ENCODE peak calls at places on chromosomes 5 and 9, in nine cellular contexts. One of them, this sample, is unnamed.

GRCh38 chr9:16197578-16198370 is 644.9 kb downstream of the CCDC171 start:
- DNase-seq in ACHN: no peak
- DNase-seq in GM04504: no peak
- DNase-seq in activated naive CD8-positive, alpha-beta T cell treated with anti-CD3 and anti-CD28 coated beads, Interleukin-2, amount 50 U/mL, for 24 hours: no peak
- DNase-seq in esophagus squamous epithelium: no peak
- DNase-seq in D341Med: no peak
- DNase-seq in GM03348: no peak
- DNase-seq in transverse colon: no peak
- DNase-seq in NCI-H345: no peak
- DNase-seq in this sample: no peak

GRCh38 chr5:93632327-93632726 is 49.3 kb downstream of the NR2F1 start:
- DNase-seq in ACHN: no peak
- DNase-seq in GM04504: no peak
- DNase-seq in activated naive CD8-positive, alpha-beta T cell treated with anti-CD3 and anti-CD28 coated beads, Interleukin-2, amount 50 U/mL, for 24 hours: no peak
- DNase-seq in esophagus squamous epithelium: no peak
- DNase-seq in D341Med: no peak
- DNase-seq in GM03348: no peak
- DNase-seq in transverse colon: no peak
- DNase-seq in NCI-H345: no peak
- DNase-seq in this sample: no peak

GRCh38 chr5:178122346-178122745 is 8.5 kb upstream of the RMND5B start:
- DNase-seq in ACHN: no peak
- DNase-seq in GM04504: no peak
- DNase-seq in activated naive CD8-positive, alpha-beta T cell treated with anti-CD3 and anti-CD28 coated beads, Interleukin-2, amount 50 U/mL, for 24 hours: no peak
- DNase-seq in esophagus squamous epithelium: no peak
- DNase-seq in D341Med: no peak
- DNase-seq in GM03348: no peak
- DNase-seq in transverse colon: no peak
- DNase-seq in NCI-H345: no peak
- DNase-seq in this sample: no peak

GRCh38 chr5:135391123-135391868 is 7.7 kb downstream of the MACROH2A1 start:
- DNase-seq in ACHN: peak; percentile 44
- DNase-seq in GM04504: peak; percentile 71
- DNase-seq in activated naive CD8-positive, alpha-beta T cell treated with anti-CD3 and anti-CD28 coated beads, Interleukin-2, amount 50 U/mL, for 24 hours: no peak
- DNase-seq in esophagus squamous epithelium: no peak
- DNase-seq in D341Med: no peak
- DNase-seq in GM03348: peak; percentile 89
- DNase-seq in transverse colon: no peak
- DNase-seq in NCI-H345: no peak
- DNase-seq in this sample: no peak

GRCh38 chr9:114348906-114349482 is 19.3 kb downstream of the ORM2 start:
- DNase-seq in ACHN: peak; percentile 97
- DNase-seq in GM04504: peak; percentile 94
- DNase-seq in activated naive CD8-positive, alpha-beta T cell treated with anti-CD3 and anti-CD28 coated beads, Interleukin-2, amount 50 U/mL, for 24 hours: peak; percentile 93
- DNase-seq in esophagus squamous epithelium: peak; percentile 57
- DNase-seq in D341Med: no peak
- DNase-seq in GM03348: peak; percentile 95
- DNase-seq in transverse colon: peak; percentile 70
- DNase-seq in NCI-H345: no peak
- DNase-seq in this sample: peak; percentile 92

GRCh38 chr9:131394464-131395026 is 659 bp downstream of the PRRC2B start:
- DNase-seq in ACHN: peak; percentile 33
- DNase-seq in GM04504: no peak
- DNase-seq in activated naive CD8-positive, alpha-beta T cell treated with anti-CD3 and anti-CD28 coated beads, Interleukin-2, amount 50 U/mL, for 24 hours: peak; percentile 60
- DNase-seq in esophagus squamous epithelium: no peak
- DNase-seq in D341Med: peak; percentile 73
- DNase-seq in GM03348: peak; percentile 75
- DNase-seq in transverse colon: peak; percentile 57
- DNase-seq in NCI-H345: peak; percentile 39
- DNase-seq in this sample: no peak

GRCh38 chr9:96067004-96067403 is 191.5 kb downstream of the ERCC6L2 start:
- DNase-seq in ACHN: no peak
- DNase-seq in GM04504: no peak
- DNase-seq in activated naive CD8-positive, alpha-beta T cell treated with anti-CD3 and anti-CD28 coated beads, Interleukin-2, amount 50 U/mL, for 24 hours: no peak
- DNase-seq in esophagus squamous epithelium: no peak
- DNase-seq in D341Med: no peak
- DNase-seq in GM03348: peak; percentile 33
- DNase-seq in transverse colon: no peak
- DNase-seq in NCI-H345: no peak
- DNase-seq in this sample: no peak

GRCh38 chr5:98341038-98341710 is 432.3 kb upstream of the RGMB start:
- DNase-seq in ACHN: no peak
- DNase-seq in GM04504: peak; percentile 94
- DNase-seq in activated naive CD8-positive, alpha-beta T cell treated with anti-CD3 and anti-CD28 coated beads, Interleukin-2, amount 50 U/mL, for 24 hours: no peak
- DNase-seq in esophagus squamous epithelium: no peak
- DNase-seq in D341Med: no peak
- DNase-seq in GM03348: peak; percentile 86
- DNase-seq in transverse colon: no peak
- DNase-seq in NCI-H345: no peak
- DNase-seq in this sample: no peak

GRCh38 chr5:145500712-145501111 is 334.4 kb downstream of the PRELID2 start:
- DNase-seq in ACHN: no peak
- DNase-seq in GM04504: no peak
- DNase-seq in activated naive CD8-positive, alpha-beta T cell treated with anti-CD3 and anti-CD28 coated beads, Interleukin-2, amount 50 U/mL, for 24 hours: no peak
- DNase-seq in esophagus squamous epithelium: no peak
- DNase-seq in D341Med: no peak
- DNase-seq in GM03348: no peak
- DNase-seq in transverse colon: peak; percentile 52
- DNase-seq in NCI-H345: no peak
- DNase-seq in this sample: no peak

GRCh38 chr5:128528126-128528525 is 9.9 kb downstream of the FBN2 start:
- DNase-seq in ACHN: no peak
- DNase-seq in GM04504: no peak
- DNase-seq in activated naive CD8-positive, alpha-beta T cell treated with anti-CD3 and anti-CD28 coated beads, Interleukin-2, amount 50 U/mL, for 24 hours: no peak
- DNase-seq in esophagus squamous epithelium: no peak
- DNase-seq in D341Med: no peak
- DNase-seq in GM03348: no peak
- DNase-seq in transverse colon: no peak
- DNase-seq in NCI-H345: no peak
- DNase-seq in this sample: no peak

GRCh38 chr9:126453156-126453963 is 126.7 kb downstream of the MVB12B start:
- DNase-seq in ACHN: no peak
- DNase-seq in GM04504: no peak
- DNase-seq in activated naive CD8-positive, alpha-beta T cell treated with anti-CD3 and anti-CD28 coated beads, Interleukin-2, amount 50 U/mL, for 24 hours: no peak
- DNase-seq in esophagus squamous epithelium: no peak
- DNase-seq in D341Med: no peak
- DNase-seq in GM03348: no peak
- DNase-seq in transverse colon: no peak
- DNase-seq in NCI-H345: no peak
- DNase-seq in this sample: no peak

GRCh38 chr9:94031946-94032345 is 52.3 kb upstream of the PTPDC1 start:
- DNase-seq in ACHN: no peak
- DNase-seq in GM04504: no peak
- DNase-seq in activated naive CD8-positive, alpha-beta T cell treated with anti-CD3 and anti-CD28 coated beads, Interleukin-2, amount 50 U/mL, for 24 hours: no peak
- DNase-seq in esophagus squamous epithelium: no peak
- DNase-seq in D341Med: no peak
- DNase-seq in GM03348: no peak
- DNase-seq in transverse colon: no peak
- DNase-seq in NCI-H345: no peak
- DNase-seq in this sample: no peak

GRCh38 chr5:6362846-6363245 is 15.5 kb downstream of the MED10 start:
- DNase-seq in ACHN: no peak
- DNase-seq in GM04504: no peak
- DNase-seq in activated naive CD8-positive, alpha-beta T cell treated with anti-CD3 and anti-CD28 coated beads, Interleukin-2, amount 50 U/mL, for 24 hours: no peak
- DNase-seq in esophagus squamous epithelium: no peak
- DNase-seq in D341Med: no peak
- DNase-seq in GM03348: no peak
- DNase-seq in transverse colon: no peak
- DNase-seq in NCI-H345: peak; percentile 73
- DNase-seq in this sample: no peak

GRCh38 chr9:136667940-136668760 is 5.4 kb downstream of the EGFL7 start:
- DNase-seq in ACHN: no peak
- DNase-seq in GM04504: no peak
- DNase-seq in activated naive CD8-positive, alpha-beta T cell treated with anti-CD3 and anti-CD28 coated beads, Interleukin-2, amount 50 U/mL, for 24 hours: no peak
- DNase-seq in esophagus squamous epithelium: no peak
- DNase-seq in D341Med: no peak
- DNase-seq in GM03348: no peak
- DNase-seq in transverse colon: no peak
- DNase-seq in NCI-H345: no peak
- DNase-seq in this sample: no peak

GRCh38 chr9:120402741-120403542 is 177.0 kb downstream of the CDK5RAP2 start:
- DNase-seq in ACHN: peak; percentile 65
- DNase-seq in GM04504: peak; percentile 69
- DNase-seq in activated naive CD8-positive, alpha-beta T cell treated with anti-CD3 and anti-CD28 coated beads, Interleukin-2, amount 50 U/mL, for 24 hours: peak; percentile 19
- DNase-seq in esophagus squamous epithelium: no peak
- DNase-seq in D341Med: no peak
- DNase-seq in GM03348: peak; percentile 87
- DNase-seq in transverse colon: no peak
- DNase-seq in NCI-H345: no peak
- DNase-seq in this sample: no peak

GRCh38 chr5:10354048-10354872 is 765 bp downstream of the MARCHF6 start:
- DNase-seq in ACHN: peak; percentile 43
- DNase-seq in GM04504: no peak
- DNase-seq in activated naive CD8-positive, alpha-beta T cell treated with anti-CD3 and anti-CD28 coated beads, Interleukin-2, amount 50 U/mL, for 24 hours: peak; percentile 59
- DNase-seq in esophagus squamous epithelium: no peak
- DNase-seq in D341Med: no peak
- DNase-seq in GM03348: no peak
- DNase-seq in transverse colon: peak; percentile 55
- DNase-seq in NCI-H345: peak; percentile 47
- DNase-seq in this sample: no peak

GRCh38 chr9:6873862-6874261 is 116.1 kb downstream of the KDM4C start:
- DNase-seq in ACHN: no peak
- DNase-seq in GM04504: peak; percentile 17
- DNase-seq in activated naive CD8-positive, alpha-beta T cell treated with anti-CD3 and anti-CD28 coated beads, Interleukin-2, amount 50 U/mL, for 24 hours: peak; percentile 20
- DNase-seq in esophagus squamous epithelium: no peak
- DNase-seq in D341Med: no peak
- DNase-seq in GM03348: no peak
- DNase-seq in transverse colon: no peak
- DNase-seq in NCI-H345: no peak
- DNase-seq in this sample: no peak

GRCh38 chr5:52856564-52856963 is 68.8 kb downstream of the ITGA1 start:
- DNase-seq in ACHN: peak; percentile 58
- DNase-seq in GM04504: no peak
- DNase-seq in activated naive CD8-positive, alpha-beta T cell treated with anti-CD3 and anti-CD28 coated beads, Interleukin-2, amount 50 U/mL, for 24 hours: no peak
- DNase-seq in esophagus squamous epithelium: no peak
- DNase-seq in D341Med: no peak
- DNase-seq in GM03348: peak; percentile 9
- DNase-seq in transverse colon: no peak
- DNase-seq in NCI-H345: no peak
- DNase-seq in this sample: no peak

GRCh38 chr9:108766786-108767185 is 89.0 kb downstream of the ACTL7B start:
- DNase-seq in ACHN: no peak
- DNase-seq in GM04504: no peak
- DNase-seq in activated naive CD8-positive, alpha-beta T cell treated with anti-CD3 and anti-CD28 coated beads, Interleukin-2, amount 50 U/mL, for 24 hours: no peak
- DNase-seq in esophagus squamous epithelium: no peak
- DNase-seq in D341Med: no peak
- DNase-seq in GM03348: no peak
- DNase-seq in transverse colon: no peak
- DNase-seq in NCI-H345: peak; percentile 82
- DNase-seq in this sample: no peak

GRCh38 chr9:138010861-138011260 is 133.3 kb downstream of the CACNA1B start:
- DNase-seq in ACHN: no peak
- DNase-seq in GM04504: no peak
- DNase-seq in activated naive CD8-positive, alpha-beta T cell treated with anti-CD3 and anti-CD28 coated beads, Interleukin-2, amount 50 U/mL, for 24 hours: no peak
- DNase-seq in esophagus squamous epithelium: no peak
- DNase-seq in D341Med: peak; percentile 22
- DNase-seq in GM03348: no peak
- DNase-seq in transverse colon: no peak
- DNase-seq in NCI-H345: peak; percentile 64
- DNase-seq in this sample: no peak

GRCh38 chr5:147504001-147504400 is 5.9 kb downstream of the DPYSL3 start:
- DNase-seq in ACHN: no peak
- DNase-seq in GM04504: peak; percentile 73
- DNase-seq in activated naive CD8-positive, alpha-beta T cell treated with anti-CD3 and anti-CD28 coated beads, Interleukin-2, amount 50 U/mL, for 24 hours: no peak
- DNase-seq in esophagus squamous epithelium: no peak
- DNase-seq in D341Med: no peak
- DNase-seq in GM03348: peak; percentile 62
- DNase-seq in transverse colon: no peak
- DNase-seq in NCI-H345: no peak
- DNase-seq in this sample: no peak

GRCh38 chr5:166074839-166075481 is 2216.5 kb upstream of the WWC1 start:
- DNase-seq in ACHN: no peak
- DNase-seq in GM04504: no peak
- DNase-seq in activated naive CD8-positive, alpha-beta T cell treated with anti-CD3 and anti-CD28 coated beads, Interleukin-2, amount 50 U/mL, for 24 hours: no peak
- DNase-seq in esophagus squamous epithelium: no peak
- DNase-seq in D341Med: no peak
- DNase-seq in GM03348: no peak
- DNase-seq in transverse colon: no peak
- DNase-seq in NCI-H345: no peak
- DNase-seq in this sample: no peak

GRCh38 chr9:90801507-90802289 is at the start of gene SYK:
- DNase-seq in ACHN: no peak
- DNase-seq in GM04504: no peak
- DNase-seq in activated naive CD8-positive, alpha-beta T cell treated with anti-CD3 and anti-CD28 coated beads, Interleukin-2, amount 50 U/mL, for 24 hours: peak; percentile 29
- DNase-seq in esophagus squamous epithelium: no peak
- DNase-seq in D341Med: no peak
- DNase-seq in GM03348: no peak
- DNase-seq in transverse colon: peak; percentile 87
- DNase-seq in NCI-H345: peak; percentile 52
- DNase-seq in this sample: no peak

GRCh38 chr9:127543973-127544533 is 68.0 kb upstream of the STXBP1 start:
- DNase-seq in ACHN: no peak
- DNase-seq in GM04504: no peak
- DNase-seq in activated naive CD8-positive, alpha-beta T cell treated with anti-CD3 and anti-CD28 coated beads, Interleukin-2, amount 50 U/mL, for 24 hours: no peak
- DNase-seq in esophagus squamous epithelium: no peak
- DNase-seq in D341Med: no peak
- DNase-seq in GM03348: no peak
- DNase-seq in transverse colon: no peak
- DNase-seq in NCI-H345: no peak
- DNase-seq in this sample: no peak

GRCh38 chr5:151093476-151093889 is 12.6 kb upstream of the TNIP1 start:
- DNase-seq in ACHN: peak; percentile 91
- DNase-seq in GM04504: peak; percentile 86
- DNase-seq in activated naive CD8-positive, alpha-beta T cell treated with anti-CD3 and anti-CD28 coated beads, Interleukin-2, amount 50 U/mL, for 24 hours: no peak
- DNase-seq in esophagus squamous epithelium: no peak
- DNase-seq in D341Med: no peak
- DNase-seq in GM03348: peak; percentile 86
- DNase-seq in transverse colon: no peak
- DNase-seq in NCI-H345: no peak
- DNase-seq in this sample: no peak

GRCh38 chr9:68775003-68775730 is 70.1 kb downstream of the PIP5K1B start:
- DNase-seq in ACHN: peak; percentile 14
- DNase-seq in GM04504: no peak
- DNase-seq in activated naive CD8-positive, alpha-beta T cell treated with anti-CD3 and anti-CD28 coated beads, Interleukin-2, amount 50 U/mL, for 24 hours: no peak
- DNase-seq in esophagus squamous epithelium: no peak
- DNase-seq in D341Med: no peak
- DNase-seq in GM03348: no peak
- DNase-seq in transverse colon: no peak
- DNase-seq in NCI-H345: no peak
- DNase-seq in this sample: no peak

GRCh38 chr9:111050819-111051218 is 12.5 kb upstream of the LPAR1 start:
- DNase-seq in ACHN: no peak
- DNase-seq in GM04504: no peak
- DNase-seq in activated naive CD8-positive, alpha-beta T cell treated with anti-CD3 and anti-CD28 coated beads, Interleukin-2, amount 50 U/mL, for 24 hours: no peak
- DNase-seq in esophagus squamous epithelium: no peak
- DNase-seq in D341Med: no peak
- DNase-seq in GM03348: no peak
- DNase-seq in transverse colon: no peak
- DNase-seq in NCI-H345: no peak
- DNase-seq in this sample: no peak

GRCh38 chr5:115124741-115125140 is 45.0 kb downstream of the TRIM36 start:
- DNase-seq in ACHN: no peak
- DNase-seq in GM04504: no peak
- DNase-seq in activated naive CD8-positive, alpha-beta T cell treated with anti-CD3 and anti-CD28 coated beads, Interleukin-2, amount 50 U/mL, for 24 hours: no peak
- DNase-seq in esophagus squamous epithelium: no peak
- DNase-seq in D341Med: no peak
- DNase-seq in GM03348: no peak
- DNase-seq in transverse colon: no peak
- DNase-seq in NCI-H345: no peak
- DNase-seq in this sample: no peak

GRCh38 chr5:36600847-36601527 is 5.4 kb upstream of the SLC1A3 start:
- DNase-seq in ACHN: no peak
- DNase-seq in GM04504: no peak
- DNase-seq in activated naive CD8-positive, alpha-beta T cell treated with anti-CD3 and anti-CD28 coated beads, Interleukin-2, amount 50 U/mL, for 24 hours: no peak
- DNase-seq in esophagus squamous epithelium: no peak
- DNase-seq in D341Med: no peak
- DNase-seq in GM03348: no peak
- DNase-seq in transverse colon: no peak
- DNase-seq in NCI-H345: no peak
- DNase-seq in this sample: no peak

GRCh38 chr9:89008346-89009048 is 17.2 kb downstream of the S1PR3 start:
- DNase-seq in ACHN: no peak
- DNase-seq in GM04504: no peak
- DNase-seq in activated naive CD8-positive, alpha-beta T cell treated with anti-CD3 and anti-CD28 coated beads, Interleukin-2, amount 50 U/mL, for 24 hours: no peak
- DNase-seq in esophagus squamous epithelium: no peak
- DNase-seq in D341Med: no peak
- DNase-seq in GM03348: no peak
- DNase-seq in transverse colon: no peak
- DNase-seq in NCI-H345: no peak
- DNase-seq in this sample: no peak

GRCh38 chr5:91136271-91136670 is 246.8 kb downstream of the ARRDC3 start:
- DNase-seq in ACHN: peak; percentile 81
- DNase-seq in GM04504: no peak
- DNase-seq in activated naive CD8-positive, alpha-beta T cell treated with anti-CD3 and anti-CD28 coated beads, Interleukin-2, amount 50 U/mL, for 24 hours: no peak
- DNase-seq in esophagus squamous epithelium: no peak
- DNase-seq in D341Med: no peak
- DNase-seq in GM03348: peak; percentile 14
- DNase-seq in transverse colon: no peak
- DNase-seq in NCI-H345: no peak
- DNase-seq in this sample: no peak

This sample was measured in chondrocyte.